ENCODE peak calls at places on chromosomes 7 and 10, in four cellular contexts. L is AG10803, N is fibroblast of lung, G is brain microvascular endothelial cell. X is an unnamed sample.

GRCh38 chr10:75208177-75208576 is 2.4 kb upstream of the VDAC2 start:
- DNase-seq in N (peak), G (peak), L (peak), X (peak)

GRCh38 chr7:16787141-16787540 is 17.7 kb downstream of the AGR2 start:
- DNase-seq in L (no peak), G (no peak), N (no peak), X (no peak)

GRCh38 chr7:42930889-42931288 is 1.1 kb downstream of the PSMA2 start:
- DNase-seq in N (no peak), L (no peak), G (no peak), X (no peak)

GRCh38 chr7:116984917-116985316 is 31.6 kb downstream of the ST7 start:
- DNase-seq in G (no peak), N (peak), L (peak), X (peak)

GRCh38 chr7:16089801-16090200 is 331.5 kb downstream of the CRPPA start:
- DNase-seq in G (no peak), L (no peak), N (no peak), X (no peak)

GRCh38 chr7:64313740-64314491 is at the start of gene ZNF736:
- DNase-seq in L (peak), N (peak), G (peak), X (peak)

GRCh38 chr10:42960491-42961155 is 116.2 kb upstream of the RET start:
- DNase-seq in N (peak), L (peak), G (peak), X (peak)

GRCh38 chr10:45179716-45180115 is 135.7 kb downstream of the OR13A1 start:
- DNase-seq in N (peak), G (no peak), L (peak), X (peak)

GRCh38 chr7:17185690-17186070 is 112.8 kb upstream of the AHR start:
- DNase-seq in L (peak), N (peak), G (peak), X (peak)

GRCh38 chr7:4549681-4550080 is 132.4 kb upstream of the FOXK1 start:
- DNase-seq in L (no peak), G (no peak), N (no peak), X (no peak)

GRCh38 chr10:71059059-71059818 is 153.1 kb upstream of the UNC5B start:
- DNase-seq in N (no peak), G (no peak), L (no peak), X (peak)

GRCh38 chr7:77759294-77759889 is 38.8 kb downstream of the TMEM60 start:
- DNase-seq in G (peak), L (peak), N (peak), X (peak)

GRCh38 chr10:133391761-133392518 is 2.0 kb upstream of the MTG1 start:
- DNase-seq in G (no peak), L (no peak), N (no peak), X (no peak)

GRCh38 chr7:83614112-83614511 is 34.8 kb downstream of the SEMA3E start:
- DNase-seq in L (peak), G (no peak), N (peak), X (peak)

DNA sequence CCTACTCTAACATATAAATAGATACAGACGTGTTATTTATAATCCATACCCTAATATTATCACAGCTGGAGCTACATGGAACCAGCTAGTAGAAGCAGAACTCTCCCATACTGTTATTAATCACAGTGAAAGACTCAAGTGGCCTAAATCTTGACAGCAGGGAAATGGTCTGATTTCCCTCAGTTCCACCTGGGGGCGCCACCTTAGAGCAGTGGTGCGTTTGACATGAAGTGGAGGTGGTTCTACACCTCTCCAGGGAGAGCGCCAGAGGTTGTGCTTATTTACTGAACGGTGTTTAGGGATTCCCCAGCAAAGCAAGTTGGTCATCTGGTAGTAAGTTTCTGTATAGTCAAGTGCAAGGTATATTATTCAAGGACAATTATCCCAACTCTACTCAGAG is 17.6 kb downstream of the DNTT start:
- DNase-seq in G (no peak), L (no peak), N (no peak), X (no peak)
- TF ChIP-seq CTCF in G (no peak), L (no peak), N (no peak), X (no peak)

GRCh38 chr7:741191-741671 is 14.2 kb upstream of the PRKAR1B start:
- DNase-seq in N (no peak), L (no peak), G (no peak), X (no peak)

GRCh38 chr7:738723-739454 is 11.8 kb upstream of the PRKAR1B start:
- DNase-seq in G (no peak), N (no peak), L (no peak), X (no peak)

GRCh38 chr7:738241-738640 is 11.2 kb upstream of the PRKAR1B start:
- DNase-seq in G (no peak), L (no peak), N (no peak), X (no peak)

GRCh38 chr7:739964-740942 is 13.2 kb upstream of the PRKAR1B start:
- DNase-seq in L (no peak), G (no peak), N (no peak), X (no peak)

DNA sequence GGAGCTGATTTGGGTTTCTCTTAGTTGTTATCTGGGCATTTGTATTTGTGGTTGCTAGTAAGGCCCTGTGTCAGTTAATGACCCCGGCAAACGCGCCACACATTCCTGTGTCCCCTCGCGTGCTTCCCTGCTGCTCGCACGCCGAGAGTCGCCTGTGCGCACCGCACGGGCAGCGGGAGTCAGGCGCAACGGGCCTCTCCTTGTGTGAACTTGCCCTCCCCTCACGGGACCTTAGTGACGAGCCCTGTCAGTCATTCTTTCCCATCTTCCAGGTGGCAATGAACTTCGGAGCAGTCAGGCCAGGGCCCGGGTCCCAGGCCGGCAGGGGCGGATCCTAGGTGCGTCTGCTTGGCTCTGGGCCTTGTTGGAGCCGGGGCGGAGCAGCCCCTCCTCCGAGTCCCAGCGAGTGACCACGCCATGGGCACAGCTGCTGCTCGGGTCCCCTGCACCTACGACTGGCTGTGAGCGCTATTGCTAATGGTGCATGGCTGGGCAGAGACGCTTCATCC is 12.4 kb upstream of the PRKAR1B start:
- DNase-seq in L (no peak), G (no peak), N (no peak), X (no peak)
- H3K4me3 ChIP-seq in L (no peak), G (no peak), N (no peak), X (no peak)

GRCh38 chr10:59801171-59801570 is 47.9 kb upstream of the MRLN start:
- DNase-seq in N (no peak), G (no peak), L (no peak), X (no peak)

GRCh38 chr10:59807629-59808620 is 54.7 kb upstream of the MRLN start:
- DNase-seq in L (no peak), G (no peak), N (no peak), X (no peak)

GRCh38 chr10:59803714-59804113 is 50.5 kb upstream of the MRLN start:
- DNase-seq in G (no peak), L (no peak), N (no peak), X (no peak)

GRCh38 chr10:59804220-59804619 is 51.0 kb upstream of the MRLN start:
- DNase-seq in G (no peak), N (no peak), L (no peak), X (no peak)

GRCh38 chr10:59805043-59805442 is 51.8 kb upstream of the MRLN start:
- DNase-seq in G (peak), L (peak), N (peak), X (peak)
- TF ChIP-seq CTCF in G (peak), L (peak), N (peak), X (peak)

GRCh38 chr10:68597407-68597806 is 37.3 kb downstream of the TET1 start:
- DNase-seq in L (no peak), N (no peak), G (no peak), X (no peak)

GRCh38 chr10:68601490-68602265 is 41.5 kb downstream of the TET1 start:
- DNase-seq in L (no peak), N (no peak), G (no peak), X (no peak)

GRCh38 chr10:68600041-68600778 is 40.1 kb downstream of the TET1 start:
- DNase-seq in N (peak), G (peak), L (peak), X (peak)

GRCh38 chr10:68598978-68599753 is 39.0 kb downstream of the TET1 start:
- DNase-seq in L (peak), G (no peak), N (peak), X (peak)

DNA sequence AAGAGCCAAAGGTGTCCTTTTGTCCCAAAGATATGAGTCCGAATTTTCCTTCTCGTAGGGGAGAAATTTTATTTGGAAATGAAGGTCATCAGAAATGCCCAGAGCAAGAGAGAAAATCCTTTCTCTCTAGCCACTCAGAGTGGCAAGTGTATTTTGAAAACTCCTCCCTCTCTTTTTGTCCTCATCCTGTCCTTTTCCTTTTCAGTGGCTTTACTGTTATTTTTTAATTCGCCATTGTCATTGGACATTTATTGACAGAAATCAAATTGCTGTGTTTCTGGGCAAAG is 39.6 kb downstream of the TET1 start:
- DNase-seq in G (no peak), L (no peak), N (no peak), X (no peak)
- H3K4me3 ChIP-seq in G (peak), L (peak), N (peak), X (peak)

DNA sequence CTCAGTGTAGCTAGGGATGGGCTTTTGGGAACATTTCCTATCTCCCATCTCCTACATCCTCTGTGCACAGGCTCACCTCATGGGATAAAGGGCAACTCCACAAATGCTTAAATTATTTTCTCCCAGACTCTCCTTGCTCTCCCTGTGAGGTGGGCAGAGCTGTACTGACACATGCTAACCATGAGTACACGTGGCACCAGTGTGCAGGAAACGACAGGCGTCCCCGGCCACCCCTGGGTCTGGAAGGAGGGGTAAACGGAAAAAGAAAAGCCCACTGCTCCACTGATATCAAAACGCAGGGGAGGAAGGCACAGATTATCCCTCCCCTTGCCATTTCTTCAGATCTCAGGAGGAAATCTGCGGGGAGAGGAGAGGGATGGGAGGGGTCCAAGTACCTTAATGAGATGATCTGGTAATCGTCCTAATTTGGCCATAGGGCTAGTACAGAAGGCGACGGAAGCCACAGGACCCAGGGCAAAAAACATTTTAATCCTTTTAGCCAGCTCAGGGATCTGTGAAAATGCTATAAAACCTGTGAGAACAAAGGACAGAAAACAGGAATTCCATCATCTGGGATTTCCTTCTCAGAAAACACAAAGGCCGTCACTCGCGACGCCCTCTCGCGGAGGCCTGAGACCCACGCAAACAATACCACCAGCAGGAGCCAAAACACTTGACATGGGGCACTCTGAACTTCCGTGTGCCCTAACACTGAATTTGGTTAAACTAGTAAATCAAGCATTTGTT is 17.8 kb upstream of the CH25H start:
- DNase-seq in L (no peak), N (no peak), G (no peak), X (no peak)
- TF ChIP-seq CTCF in L (peak), N (no peak), G (peak), X (peak)